ENCODE peak calls at places on chromosomes 2 and 18, in seven cellular contexts. U is astrocyte of the cerebellum, R is HL-60, M is cardiac fibroblast, H is astrocyte of the spinal cord, C is IMR-90, Z is fibroblast of mammary gland. P is an unnamed sample.

GRCh38 chr18:58616446-58616845 is 12.4 kb downstream of the ALPK2 start:
- DNase-seq in U (no peak), H (no peak), R (no peak), Z (no peak), C (no peak), M (no peak), P (no peak)

GRCh38 chr18:79935098-79935480 is 16.4 kb downstream of the SLC66A2 start:
- DNase-seq in R (no peak), M (no peak), H (no peak), U (no peak), Z (no peak), C (no peak), P (no peak)

GRCh38 chr2:194166818-194167217 is 1490.2 kb upstream of the SLC39A10 start:
- DNase-seq in U (peak; percentile 6), H (peak; percentile 42), Z (peak; percentile 35), C (no peak), M (peak; percentile 39), R (peak; percentile 3), P (no peak)

GRCh38 chr2:69770193-69770702 is 28.3 kb downstream of the ANXA4 start:
- DNase-seq in M (peak; percentile 70), C (peak; percentile 88), R (no peak), Z (peak; percentile 92), U (peak; percentile 57), H (peak; percentile 85), P (no peak)

GRCh38 chr18:76602169-76602568 is 107.1 kb upstream of the ZNF516 start:
- DNase-seq in R (no peak), Z (no peak), M (no peak), U (no peak), H (no peak), C (no peak), P (no peak)

GRCh38 chr2:238467062-238467461 is 40.3 kb downstream of the ASB1 start:
- DNase-seq in R (no peak), C (no peak), H (no peak), U (no peak), Z (no peak), M (no peak), P (no peak)

GRCh38 chr2:200613692-200614091 is 27.9 kb downstream of the AOX1 start:
- DNase-seq in M (no peak), H (no peak), U (no peak), C (no peak), Z (no peak), R (no peak), P (no peak)

GRCh38 chr18:55455938-55456337 is 132.1 kb downstream of the TCF4 start:
- DNase-seq in M (no peak), R (no peak), H (peak; percentile 40), U (peak; percentile 16), C (no peak), Z (no peak), P (no peak)

GRCh38 chr18:43665239-43665788 is 388.0 kb upstream of the SYT4 start:
- DNase-seq in U (peak; percentile 72), Z (peak; percentile 95), M (peak; percentile 77), H (peak; percentile 91), R (no peak), C (peak; percentile 94), P (no peak)

GRCh38 chr2:19525313-19525712 is 166.9 kb upstream of the OSR1 start:
- DNase-seq in M (no peak), R (no peak), H (no peak), C (no peak), U (no peak), Z (no peak), P (no peak)

GRCh38 chr2:12636837-12637581 is 79.7 kb upstream of the TRIB2 start:
- DNase-seq in C (peak; percentile 42), U (no peak), R (no peak), H (peak; percentile 23), M (peak; percentile 34), Z (no peak), P (no peak)

GRCh38 chr2:113228991-113229716 is 49.6 kb downstream of the PAX8 start:
- DNase-seq in H (no peak), R (no peak), M (no peak), C (no peak), U (no peak), Z (no peak), P (no peak)

GRCh38 chr2:167844714-167845530 is 402.5 kb downstream of the STK39 start:
- DNase-seq in M (no peak), U (no peak), R (peak; percentile 39), Z (no peak), H (no peak), C (no peak), P (no peak)

GRCh38 chr2:102983786-102984185 is 222.0 kb downstream of the TMEM182 start:
- DNase-seq in R (no peak), M (no peak), U (no peak), C (no peak), Z (no peak), H (no peak), P (no peak)

GRCh38 chr2:162164802-162165201 is 12.8 kb upstream of the GCG start:
- DNase-seq in C (peak; percentile 33), Z (peak; percentile 37), R (no peak), H (no peak), U (no peak), M (no peak), P (no peak)

GRCh38 chr2:147297820-147298219 is 547.0 kb upstream of the ACVR2A start:
- DNase-seq in Z (no peak), U (no peak), M (no peak), C (no peak), R (no peak), H (no peak), P (peak; percentile 70)

GRCh38 chr2:9778012-9778411 is 65.3 kb upstream of the TAF1B start:
- DNase-seq in U (no peak), H (no peak), C (no peak), M (no peak), Z (no peak), R (peak; percentile 16), P (no peak)

GRCh38 chr2:85710687-85711577 is 16.8 kb downstream of the GNLY start:
- DNase-seq in H (no peak), Z (peak; percentile 59), C (no peak), U (no peak), R (peak; percentile 45), M (peak; percentile 57), P (no peak)
- H3K4me3 ChIP-seq in H (no peak overlapping the region), Z (no peak overlapping the region), C (no peak overlapping the region), U (no peak overlapping the region), R (no peak overlapping the region), M (no peak overlapping the region), P (no peak overlapping the region)

GRCh38 chr2:172427256-172427989 is at the start of gene ITGA6:
- DNase-seq in C (peak; percentile 52), M (peak; percentile 39), Z (no peak), U (no peak), H (peak; percentile 65), R (peak; percentile 80), P (peak; percentile 47)
- TF ChIP-seq CTCF in C (peak; percentile 3), M (no peak), Z (no peak), U (peak; percentile 15), H (peak; percentile 18), R (no peak), P (no peak)

DNA sequence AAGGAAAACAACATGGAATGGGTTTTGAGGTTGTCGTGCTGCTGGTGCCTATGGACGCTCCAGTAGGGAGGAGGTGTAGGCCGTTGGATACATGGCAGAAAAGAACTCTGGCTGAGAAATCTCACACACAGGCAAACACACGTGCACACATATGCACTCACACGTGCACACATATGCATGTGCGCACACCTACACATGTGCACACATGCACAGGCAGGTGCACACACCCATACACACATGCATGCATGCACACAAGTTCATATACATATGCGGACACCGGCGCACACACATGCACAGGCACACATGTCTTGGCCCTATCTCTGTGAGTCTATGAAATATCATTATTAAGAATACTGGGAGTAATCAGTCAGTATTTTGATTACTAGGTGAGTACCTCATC is 150.4 kb downstream of the LRRC30 start:
- DNase-seq in R (no peak), H (no peak), C (no peak), Z (no peak), U (no peak), M (no peak), P (no peak)
- H3K4me3 ChIP-seq in R (no peak overlapping the region), H (no peak overlapping the region), C (no peak overlapping the region), Z (no peak overlapping the region), U (no peak overlapping the region), M (no peak overlapping the region), P (no peak overlapping the region)

GRCh38 chr2:23491622-23492336 is 106.8 kb downstream of the KLHL29 start:
- DNase-seq in Z (no peak), M (no peak), H (no peak), C (no peak), U (no peak), R (no peak), P (no peak)
- TF ChIP-seq CTCF in Z (no peak), M (no peak), H (no peak), C (no peak), U (no peak), R (no peak), P (no peak)

DNA sequence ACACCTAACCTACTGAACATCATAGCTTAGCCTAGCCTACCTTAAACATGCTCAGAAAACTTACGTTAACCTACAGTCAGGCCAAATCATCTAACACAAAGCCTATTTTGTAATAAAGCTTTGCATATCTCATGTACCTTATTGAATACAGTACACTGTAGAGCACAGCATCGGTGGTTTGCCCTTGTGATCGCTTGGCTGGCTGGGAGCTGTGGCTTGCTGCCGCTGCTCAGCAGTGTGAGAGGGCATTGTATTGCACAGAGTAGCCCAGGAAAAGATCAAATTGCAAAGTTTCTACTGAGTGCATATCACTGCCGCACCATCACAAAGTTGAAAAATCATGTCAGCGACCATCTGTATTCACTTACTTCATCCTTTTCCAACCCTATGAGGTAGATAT is 62.3 kb upstream of the NCK2 start:
- DNase-seq in R (no peak), M (no peak), H (no peak), Z (no peak), U (no peak), C (no peak), P (no peak)
- H3K4me3 ChIP-seq in R (no peak overlapping the region), M (no peak overlapping the region), H (no peak overlapping the region), Z (no peak overlapping the region), U (no peak overlapping the region), C (no peak overlapping the region), P (no peak overlapping the region)

DNA sequence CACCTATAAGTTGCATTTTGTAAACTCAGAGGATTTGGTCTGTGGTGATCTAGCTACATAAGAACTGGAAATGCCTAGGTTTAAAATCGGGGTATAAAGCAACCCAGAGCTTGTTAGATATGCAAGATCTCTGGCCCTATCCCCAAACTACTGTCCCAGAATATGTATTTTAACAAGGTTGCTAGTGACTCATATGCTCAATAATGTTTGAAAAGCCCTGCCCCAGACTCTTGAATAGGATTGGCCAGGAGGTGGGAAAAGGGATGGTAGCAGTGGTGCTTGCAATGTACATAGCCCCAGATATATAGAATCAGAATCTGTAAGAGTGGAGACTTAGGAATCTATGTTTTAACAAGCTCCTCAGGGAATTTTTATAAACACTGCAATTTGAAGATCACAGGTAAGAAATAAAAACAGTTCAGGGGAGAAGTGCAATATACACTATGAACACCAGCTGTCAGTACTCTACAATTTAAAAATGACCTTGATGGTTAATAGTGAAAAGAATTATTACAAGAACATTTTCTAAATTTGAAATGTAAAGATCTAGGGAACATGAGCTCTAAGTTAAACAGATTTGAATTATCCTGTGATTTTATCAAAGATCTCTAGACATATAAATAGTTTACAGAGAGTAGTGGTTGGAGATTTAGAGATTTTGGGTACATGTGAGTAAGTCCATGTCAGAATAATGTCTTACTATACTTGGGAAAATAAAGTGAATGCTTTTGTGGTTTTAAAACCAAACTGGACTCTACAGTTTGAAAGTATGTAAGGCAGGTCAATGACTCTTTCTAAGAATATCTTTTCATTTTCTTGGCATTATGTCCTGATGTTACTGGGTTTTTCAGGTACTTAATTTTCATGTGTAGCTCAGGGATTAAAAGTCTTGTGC is 7.7 kb upstream of the MMADHC start:
- DNase-seq in M (no peak), U (no peak), Z (no peak), C (peak; percentile 51), R (no peak), H (peak; percentile 38), P (no peak)
- TF ChIP-seq CTCF in M (peak; percentile 34), U (peak; percentile 37), Z (peak; percentile 36), C (peak; percentile 51), R (no peak), H (peak; percentile 54), P (no peak)